ENCODE peak calls at places on chromosomes 5 and 9, in four cellular contexts. O, E, K and S are unnamed samples.

GRCh38 chr5:149228610-149229297 is 42.9 kb upstream of the AFAP1L1 start:
- DNase-seq in O (peak), E (no peak), K (peak), S (no peak)

GRCh38 chr5:16957305-16958165 is 21.4 kb upstream of the MYO10 start:
- DNase-seq in O (no peak), E (no peak), K (no peak), S (no peak)

GRCh38 chr9:106970976-106971457 is 108.1 kb downstream of the ZNF462 start:
- DNase-seq in O (no peak), E (no peak), K (no peak), S (no peak)

GRCh38 chr5:112491257-112491656 is 72.2 kb upstream of the EPB41L4A start:
- DNase-seq in O (no peak), E (no peak), K (peak), S (no peak)

GRCh38 chr5:109455598-109456096 is 45.9 kb upstream of the PJA2 start:
- DNase-seq in O (peak), E (no peak), K (peak), S (no peak)

GRCh38 chr9:89792189-89793123 is 187.6 kb downstream of the GADD45G start:
- DNase-seq in O (no peak), E (no peak), K (no peak), S (no peak)

GRCh38 chr5:51468196-51468595 is 84.9 kb downstream of the ISL1 start:
- DNase-seq in O (no peak), E (no peak), K (no peak), S (no peak)

GRCh38 chr5:154473581-154474266 is 4.3 kb downstream of the HAND1 start:
- DNase-seq in O (no peak), E (no peak), K (no peak), S (no peak)

GRCh38 chr9:138022756-138023393 is 145.3 kb downstream of the CACNA1B start:
- DNase-seq in O (peak), E (no peak), K (no peak), S (no peak)

GRCh38 chr9:106111039-106111740 is 416.8 kb downstream of the TMEM38B start:
- DNase-seq in O (no peak), E (no peak), K (no peak), S (no peak)

GRCh38 chr9:68777070-68777763 is 72.2 kb downstream of the PIP5K1B start:
- DNase-seq in O (no peak), E (no peak), K (no peak), S (no peak)

GRCh38 chr5:160899735-160900134 is 47.7 kb upstream of the ATP10B start:
- DNase-seq in O (no peak), E (no peak), K (no peak), S (no peak)

GRCh38 chr9:109619310-109619709 is 121.2 kb upstream of the PTPN3 start:
- DNase-seq in O (no peak), E (no peak), K (no peak), S (no peak)

GRCh38 chr5:173582198-173583092 is 34.0 kb downstream of the BOD1 start:
- DNase-seq in O (no peak), E (no peak), K (no peak), S (no peak)

GRCh38 chr9:116389546-116390305 is 236.1 kb downstream of the PAPPA start:
- DNase-seq in O (no peak), E (no peak), K (no peak), S (no peak)

GRCh38 chr5:77177576-77177975 is 32.9 kb upstream of the PDE8B start:
- DNase-seq in O (no peak), E (no peak), K (no peak), S (no peak)

GRCh38 chr5:135386886-135387628 is 12.0 kb downstream of the MACROH2A1 start:
- DNase-seq in O (peak), E (no peak), K (peak), S (no peak)

GRCh38 chr5:125481506-125482455 is 735.3 kb upstream of the ZNF608 start:
- DNase-seq in O (no peak), E (no peak), K (no peak), S (no peak)
- H3K27ac ChIP-seq in O (no peak), E (no peak), K (no peak), S (no peak)

GRCh38 chr9:124013263-124014211 is 2.0 kb downstream of the LHX2 start:
- DNase-seq in O (no peak), E (no peak), K (no peak), S (no peak)

GRCh38 chr9:124010665-124011321 is 775 bp upstream of the LHX2 start:
- DNase-seq in O (no peak), E (no peak), K (peak), S (no peak)

GRCh38 chr9:124011460-124012301 is at the start of gene LHX2:
- DNase-seq in O (no peak), E (no peak), K (peak), S (no peak)

GRCh38 chr9:124014355-124015026 is 2.9 kb downstream of the LHX2 start:
- DNase-seq in O (no peak), E (no peak), K (no peak), S (no peak)

DNA sequence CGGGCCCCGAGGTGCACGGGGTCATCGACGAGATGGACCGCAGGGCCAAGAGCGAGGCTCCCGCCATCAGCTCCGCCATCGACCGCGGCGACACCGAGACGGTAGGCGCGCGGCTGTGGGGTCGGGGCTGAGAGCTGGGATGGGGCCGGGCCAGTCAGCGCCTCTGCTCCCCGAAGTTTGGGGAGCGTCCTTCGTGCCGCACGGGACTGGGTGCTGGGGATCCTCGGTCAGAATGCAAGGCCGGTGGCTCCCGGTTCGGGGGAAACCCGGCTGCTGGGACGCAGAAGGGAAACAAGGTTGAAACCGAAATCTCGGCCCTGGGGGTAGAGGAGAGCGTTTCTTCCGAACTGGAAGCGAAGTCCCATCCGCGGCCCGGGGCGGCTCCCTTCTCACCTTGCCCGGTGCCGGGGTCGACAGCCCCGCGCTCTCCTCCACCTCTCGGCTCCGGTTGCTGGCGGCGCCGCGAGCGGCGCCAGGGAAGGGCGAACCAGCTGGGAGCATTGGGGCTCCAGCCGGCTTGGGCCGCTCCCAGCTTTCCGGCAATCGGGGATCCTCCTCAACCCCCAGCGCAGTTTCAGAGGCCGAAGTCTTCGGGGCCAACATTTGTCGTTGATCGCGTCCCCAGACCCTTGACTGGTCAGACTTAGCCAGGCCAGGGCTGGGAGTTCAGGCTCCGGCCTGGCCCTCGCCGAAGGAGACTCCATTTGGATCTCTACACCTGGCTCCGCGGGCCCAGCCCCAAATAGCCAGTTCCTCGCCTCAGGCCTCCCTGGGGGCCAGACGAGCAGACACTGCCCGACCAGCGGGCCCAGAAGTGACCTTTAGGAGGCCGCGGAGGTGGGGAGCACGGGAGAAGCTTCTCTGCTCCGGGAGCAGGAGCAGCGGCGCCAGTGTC is 1.0 kb downstream of the LHX2 start:
- DNase-seq in O (no peak), E (no peak), K (no peak), S (no peak)
- H3K4me3 ChIP-seq in O (no peak), E (no peak), K (peak), S (no peak)

DNA sequence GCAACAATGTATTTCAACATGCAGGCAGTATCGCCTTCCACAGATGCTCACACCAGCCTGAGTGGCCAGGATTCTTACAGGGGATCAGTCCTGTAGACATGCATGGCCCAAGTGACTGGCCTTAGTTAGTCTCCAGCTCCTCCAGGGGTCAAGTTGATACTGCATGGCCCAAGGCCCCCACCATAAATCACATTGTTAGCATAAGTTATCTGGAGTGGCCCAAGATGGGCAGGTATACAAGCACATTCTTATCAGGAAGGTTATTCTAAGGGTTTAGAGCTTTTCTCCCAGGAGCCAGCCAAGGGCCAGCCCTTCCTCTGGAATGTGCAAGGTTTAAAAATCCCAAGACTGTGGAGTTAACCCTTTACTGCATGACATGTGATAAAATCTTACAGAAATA is 230.9 kb upstream of the NFIL3 start:
- DNase-seq in O (no peak), E (no peak), K (no peak), S (no peak)
- H3K27ac ChIP-seq in O (no peak), E (no peak), K (no peak), S (no peak)

DNA sequence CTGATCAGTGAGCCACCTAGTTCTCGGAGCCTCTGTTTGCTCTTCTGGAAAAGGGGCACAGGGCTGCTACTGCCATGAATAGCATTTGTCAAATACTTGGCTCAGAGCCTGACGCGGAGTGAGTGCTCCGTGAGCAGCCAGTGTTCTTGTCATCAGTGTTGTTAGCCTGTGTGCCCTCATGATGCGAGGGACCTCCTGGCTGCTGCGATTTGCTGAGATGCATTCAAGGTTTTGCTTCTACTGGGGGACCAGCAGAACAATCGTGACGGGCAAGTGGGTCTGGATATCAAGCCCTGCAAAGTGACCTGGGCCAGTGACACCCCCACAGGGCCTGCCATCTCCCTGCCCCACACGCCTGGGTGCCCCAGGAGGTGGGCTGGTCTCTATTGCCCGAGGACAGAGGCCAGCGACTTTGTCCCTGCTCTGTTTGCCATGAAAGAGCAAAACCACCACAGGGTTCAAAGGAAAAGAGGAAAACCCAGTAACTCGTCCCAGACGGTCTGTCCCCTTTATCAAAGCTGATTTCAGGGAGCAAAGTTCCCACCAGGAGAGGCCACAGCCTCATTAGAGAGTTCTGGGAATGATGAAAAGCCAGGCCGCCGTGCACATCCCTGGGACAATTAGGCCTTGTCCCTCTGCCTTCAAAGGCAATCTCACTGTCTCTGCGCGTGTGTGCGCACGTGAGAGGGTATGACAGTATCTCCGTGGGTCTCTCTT is 86.5 kb upstream of the LMX1B start:
- DNase-seq in O (no peak), E (no peak), K (no peak), S (no peak)
- H3K4me3 ChIP-seq in O (no peak), E (no peak), K (no peak), S (no peak)

DNA sequence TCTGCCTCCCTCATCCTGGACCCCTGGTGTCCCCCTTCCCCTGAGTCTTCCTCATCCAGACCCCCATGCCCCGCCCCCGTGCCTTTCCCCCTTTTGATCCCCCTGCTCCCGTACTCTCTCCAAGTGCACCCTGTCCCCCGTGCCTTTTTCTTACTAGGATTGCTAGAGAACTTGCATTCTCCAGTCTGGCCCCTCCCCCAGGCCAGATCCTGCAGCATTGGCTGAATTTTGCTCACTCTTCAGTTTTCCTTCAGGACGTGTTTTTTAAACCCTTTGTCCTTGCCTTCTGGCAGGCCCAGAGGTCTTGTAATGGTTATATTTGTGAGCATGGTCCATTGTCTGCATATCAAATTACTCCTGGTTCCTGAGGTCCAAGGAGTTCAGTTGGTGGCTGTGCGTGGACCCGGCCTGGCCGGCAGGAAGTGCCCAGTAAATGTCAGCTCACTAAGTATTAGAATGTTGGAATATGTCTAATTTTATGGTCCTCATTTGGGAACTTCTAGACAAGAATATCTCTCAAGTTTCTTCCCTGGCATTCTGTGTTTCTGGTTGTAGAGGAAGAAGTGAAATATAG is 617 bp downstream of the TBC1D13 start:
- DNase-seq in O (no peak), E (no peak), K (no peak), S (no peak)
- H3K27ac ChIP-seq in O (peak), E (peak), K (peak), S (peak)

DNA sequence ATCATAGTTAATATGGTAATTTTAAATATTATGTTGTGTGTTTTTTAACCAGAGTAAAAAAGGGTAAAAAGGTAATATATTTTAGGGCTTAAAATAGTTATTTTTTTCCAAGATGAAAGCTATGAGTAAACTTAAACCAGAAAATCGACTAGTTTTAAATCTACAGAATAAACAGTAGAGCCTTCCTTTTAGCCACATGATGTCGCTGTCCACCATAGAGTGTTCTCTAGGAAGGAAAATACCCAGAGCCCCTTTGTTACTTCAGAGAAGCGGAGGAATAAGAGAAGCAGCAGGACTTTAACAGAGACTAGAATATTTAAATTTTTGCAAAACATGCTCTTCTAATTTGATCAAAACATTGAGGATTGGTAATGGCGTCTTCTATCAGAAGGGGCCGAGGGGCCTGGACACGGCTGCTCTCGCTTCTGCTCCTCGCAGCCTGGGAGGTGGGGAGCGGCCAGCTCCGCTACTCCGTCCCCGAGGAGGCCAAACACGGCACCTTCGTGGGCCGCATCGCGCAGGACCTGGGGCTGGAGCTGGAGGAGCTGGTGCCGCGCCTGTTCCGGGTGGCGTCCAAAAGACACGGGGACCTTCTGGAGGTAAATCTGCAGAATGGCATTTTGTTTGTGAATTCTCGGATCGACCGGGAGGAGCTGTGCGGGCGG is at the start of gene PCDHA2:
- DNase-seq in O (no peak), E (no peak), K (peak), S (no peak)
- H3K4me3 ChIP-seq in O (no peak), E (no peak), K (peak), S (no peak)

DNA sequence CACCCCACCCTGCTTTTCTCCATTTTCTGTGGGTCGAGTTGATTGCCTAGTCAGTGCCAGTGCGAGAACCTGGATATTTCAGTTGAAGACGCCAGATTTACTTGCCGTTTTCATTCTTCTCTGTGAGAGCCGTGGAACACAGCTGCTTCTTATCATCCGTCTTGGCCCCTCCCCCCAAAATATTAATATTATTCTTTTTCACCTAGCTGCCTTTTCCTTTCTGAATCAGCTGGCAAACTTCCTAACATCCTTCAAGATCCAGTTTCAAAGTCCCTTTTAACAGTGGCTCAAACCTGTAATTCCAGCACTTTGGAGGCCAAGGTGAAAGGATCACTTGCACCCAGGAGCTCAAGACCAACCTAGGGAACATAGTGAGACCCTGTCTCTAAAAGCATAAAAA is 117.1 kb upstream of the RASA1 start:
- DNase-seq in O (no peak), E (no peak), K (no peak), S (no peak)
- H3K27ac ChIP-seq in O (no peak), E (no peak), K (no peak), S (no peak)

DNA sequence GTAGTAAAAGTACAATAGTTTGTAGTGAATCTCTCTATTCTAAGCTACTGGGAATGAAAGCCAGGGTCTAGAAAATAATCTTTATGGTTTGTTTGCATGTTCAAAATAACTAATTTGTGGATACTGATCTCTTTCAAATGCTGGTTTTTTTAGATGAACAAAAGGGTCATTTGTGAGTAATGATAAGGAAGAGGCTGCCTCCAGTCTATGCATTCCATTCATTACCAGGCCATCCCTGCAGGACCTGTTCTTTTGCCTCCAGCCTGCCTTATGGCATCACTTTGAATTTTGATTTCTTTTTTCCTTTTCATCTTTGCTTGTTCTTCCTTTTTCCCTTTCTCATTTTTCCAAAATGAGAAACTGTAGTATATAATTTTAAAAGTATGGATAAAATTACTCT is 312.3 kb downstream of the CWC27 start:
- DNase-seq in O (no peak), E (no peak), K (no peak), S (no peak)
- H3K4me3 ChIP-seq in O (no peak), E (no peak), K (no peak), S (no peak)